ENCODE peak calls at places on chromosomes 1 and 21, in seven cellular contexts. A is Peyer's patch, R is prostate gland, E is endodermal cell, Q is cardiac muscle cell, W is thoracic aorta, H is left lung. L is an unnamed sample.

GRCh38 chr1:198699167-198700015 is 60.6 kb downstream of the PTPRC start:
- DNase-seq in A (peak; percentile 65), R (peak; percentile 37), E (peak; percentile 91), Q (peak; percentile 66), W (no peak), H (peak; percentile 71), L (peak; percentile 61)

GRCh38 chr1:244862699-244863490 is 1.4 kb downstream of the HNRNPU start:
- DNase-seq in A (peak; percentile 99), R (peak; percentile 98), E (peak; percentile 98), Q (peak; percentile 96), W (peak; percentile 88), H (peak; percentile 97), L (peak; percentile 93)

GRCh38 chr1:173827611-173828010 is 2.9 kb upstream of the CENPL start:
- DNase-seq in A (no peak), R (no peak), E (no peak), Q (no peak), W (no peak), H (no peak), L (no peak)

GRCh38 chr1:63103682-63104081 is 218.7 kb upstream of the FOXD3 start:
- DNase-seq in A (no peak), R (no peak), E (peak; percentile 49), Q (no peak), W (no peak), H (no peak), L (no peak)

GRCh38 chr1:206903687-206904086 is 6.4 kb downstream of the IL24 start:
- DNase-seq in A (no peak), R (peak; percentile 27), E (no peak), Q (no peak), W (no peak), H (no peak), L (no peak)

GRCh38 chr1:107480548-107480947 is 339.7 kb downstream of the NTNG1 start:
- DNase-seq in A (no peak), R (no peak), E (no peak), Q (no peak), W (no peak), H (peak; percentile 34), L (no peak)

GRCh38 chr1:201064806-201065205 is 41.3 kb upstream of the KIF21B start:
- DNase-seq in A (no peak), R (no peak), E (no peak), Q (no peak), W (no peak), H (no peak), L (no peak)

GRCh38 chr1:171898956-171899355 is 57.7 kb downstream of the DNM3 start:
- DNase-seq in A (no peak), R (peak; percentile 23), E (peak; percentile 67), Q (peak; percentile 11), W (no peak), H (no peak), L (no peak)

GRCh38 chr1:109723351-109723750 is 11.3 kb downstream of the GSTM5 start:
- DNase-seq in A (no peak), R (no peak), E (no peak), Q (no peak), W (no peak), H (no peak), L (no peak)

GRCh38 chr1:156356875-156357534 is 12.0 kb upstream of the RHBG start:
- DNase-seq in A (peak; percentile 83), R (peak; percentile 51), E (peak; percentile 96), Q (peak; percentile 80), W (no peak), H (peak; percentile 73), L (peak; percentile 23)

GRCh38 chr1:164876717-164877116 is 317.7 kb downstream of the PBX1 start:
- DNase-seq in A (no peak), R (no peak), E (no peak), Q (no peak), W (no peak), H (no peak), L (no peak)

GRCh38 chr1:212588137-212588510 is 20.4 kb upstream of the ATF3 start:
- DNase-seq in A (no peak), R (no peak), E (peak; percentile 55), Q (no peak), W (no peak), H (no peak), L (no peak)

GRCh38 chr1:77424236-77424635 is 142.4 kb downstream of the AK5 start:
- DNase-seq in A (no peak), R (no peak), E (no peak), Q (no peak), W (no peak), H (no peak), L (peak; percentile 49)

GRCh38 chr21:46114963-46115362 is 17.1 kb downstream of the COL6A2 start:
- DNase-seq in A (peak; percentile 23), R (no peak), E (no peak), Q (no peak), W (peak; percentile 0), H (peak; percentile 30), L (no peak)

GRCh38 chr1:204484948-204485347 is 9.7 kb downstream of the PIK3C2B start:
- DNase-seq in A (no peak), R (no peak), E (no peak), Q (no peak), W (no peak), H (no peak), L (no peak)

GRCh38 chr1:187655163-187655562 is 826.4 kb downstream of the PLA2G4A start:
- DNase-seq in A (no peak), R (no peak), E (no peak), Q (no peak), W (no peak), H (no peak), L (peak; percentile 61)

GRCh38 chr1:152577168-152577567 is 3.1 kb downstream of the LCE3D start:
- DNase-seq in A (no peak), R (no peak), E (no peak), Q (no peak), W (no peak), H (no peak), L (no peak)

GRCh38 chr1:164725401-164725800 is 166.4 kb downstream of the PBX1 start:
- DNase-seq in A (no peak), R (no peak), E (no peak), Q (no peak), W (no peak), H (no peak), L (no peak)

GRCh38 chr1:67713071-67713806 is 28.2 kb downstream of the GADD45A start:
- DNase-seq in A (no peak), R (no peak), E (no peak), Q (no peak), W (no peak), H (no peak), L (peak; percentile 92)

GRCh38 chr1:185969028-185969427 is 234.8 kb downstream of the HMCN1 start:
- DNase-seq in A (no peak), R (no peak), E (no peak), Q (no peak), W (no peak), H (no peak), L (no peak)

GRCh38 chr1:55309786-55310516 is 94.8 kb upstream of the USP24 start:
- DNase-seq in A (no peak), R (no peak), E (peak; percentile 38), Q (no peak), W (no peak), H (no peak), L (no peak)

GRCh38 chr1:56671542-56671941 is 26.4 kb downstream of the PRKAA2 start:
- DNase-seq in A (no peak), R (no peak), E (no peak), Q (no peak), W (no peak), H (no peak), L (no peak)

GRCh38 chr1:30445449-30445848 is 277.9 kb downstream of the MATN1 start:
- DNase-seq in A (peak; percentile 6), R (no peak), E (peak; percentile 32), Q (no peak), W (no peak), H (no peak), L (no peak)

DNA sequence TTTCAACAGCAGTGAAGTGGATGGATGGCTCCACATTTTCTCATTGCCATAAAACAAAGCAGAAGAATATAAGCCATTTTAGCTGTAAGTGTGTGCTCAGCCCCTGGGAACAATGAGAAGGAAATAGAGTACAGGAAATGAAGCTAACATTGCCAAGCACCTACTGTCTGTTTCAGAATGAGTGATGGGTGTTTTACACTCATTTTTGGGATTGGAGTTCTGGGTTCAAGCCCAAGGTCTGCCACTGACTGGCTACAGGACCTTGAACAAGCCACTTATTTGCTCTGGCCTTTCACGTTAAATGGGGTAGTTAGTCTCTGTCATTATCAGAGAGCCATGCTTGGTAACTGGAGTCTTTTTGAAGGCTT is 80.7 kb upstream of the KAZN start:
- DNase-seq in A (no peak), R (no peak), E (no peak), Q (no peak), W (no peak), H (no peak), L (no peak)
- H3K27ac ChIP-seq in A (no peak overlapping the region), R (no peak overlapping the region), E (no peak overlapping the region), Q (no peak overlapping the region), W (no peak overlapping the region), H (no peak overlapping the region), L (no peak overlapping the region)

GRCh38 chr1:202551683-202552082 is 158.6 kb downstream of the SYT2 start:
- DNase-seq in A (no peak), R (no peak), E (no peak), Q (peak; percentile 29), W (no peak), H (no peak), L (no peak)
- H3K27ac ChIP-seq in A (no peak overlapping the region), R (no peak overlapping the region), E (no peak overlapping the region), Q (peak overlapping the region; percentile 69), W (peak overlapping the region; percentile 52), H (no peak overlapping the region), L (no peak overlapping the region)

GRCh38 chr1:112988367-112988766 is 32.4 kb upstream of the SLC16A1 start:
- DNase-seq in A (no peak), R (no peak), E (no peak), Q (no peak), W (no peak), H (no peak), L (no peak)

GRCh38 chr1:112982328-112982727 is 26.3 kb upstream of the SLC16A1 start:
- DNase-seq in A (no peak), R (no peak), E (no peak), Q (no peak), W (no peak), H (no peak), L (no peak)

GRCh38 chr1:112983540-112984131 is 27.6 kb upstream of the SLC16A1 start:
- DNase-seq in A (no peak), R (no peak), E (no peak), Q (no peak), W (no peak), H (no peak), L (no peak)

GRCh38 chr1:112982853-112983539 is 27.0 kb upstream of the SLC16A1 start:
- DNase-seq in A (no peak), R (no peak), E (no peak), Q (peak; percentile 53), W (no peak), H (no peak), L (no peak)

DNA sequence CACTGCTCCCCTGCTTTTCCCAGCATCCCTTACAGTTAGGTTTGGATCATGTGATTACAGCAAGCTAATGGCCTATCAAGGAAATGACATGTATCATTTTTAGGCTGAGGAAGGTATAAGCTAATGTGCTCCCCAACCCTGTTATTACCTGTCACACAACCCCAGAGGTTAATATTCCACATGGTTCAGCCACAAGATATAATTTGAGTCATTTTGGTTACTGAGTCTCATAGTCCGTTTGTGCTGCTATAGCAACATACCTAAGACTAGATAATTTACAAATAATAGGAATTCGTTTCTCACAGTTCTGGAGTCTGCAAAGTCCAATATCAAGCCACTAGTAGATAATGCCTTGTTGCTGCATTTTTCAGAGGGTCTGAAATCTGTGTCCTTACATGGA is 29.1 kb upstream of the SLC16A1 start:
- DNase-seq in A (no peak), R (no peak), E (no peak), Q (no peak), W (no peak), H (no peak), L (no peak)
- H3K27ac ChIP-seq in A (no peak overlapping the region), R (no peak overlapping the region), E (no peak overlapping the region), Q (no peak overlapping the region), W (no peak overlapping the region), H (no peak overlapping the region), L (no peak overlapping the region)

GRCh38 chr1:15963968-15964648 is 11.8 kb downstream of the ZBTB17 start:
- DNase-seq in A (no peak), R (no peak), E (no peak), Q (no peak), W (no peak), H (no peak), L (no peak)
- H3K27ac ChIP-seq in A (no peak overlapping the region), R (no peak overlapping the region), E (no peak overlapping the region), Q (no peak overlapping the region), W (peak overlapping the region; percentile 30), H (no peak overlapping the region), L (no peak overlapping the region)

L was measured in endothelial cell of umbilical vein.